ENCODE peak calls at places on chromosomes 2 and 18, in six cellular contexts. One of them, this sample, is unnamed.

GRCh38 chr2:110832740-110833139 is 100.4 kb downstream of the ACOXL start:
- DNase-seq in transverse colon: no peak
- DNase-seq in coronary artery: no peak
- DNase-seq in lower leg skin: no peak
- DNase-seq in AG04449: no peak
- DNase-seq in HFF-Myc: no peak
- DNase-seq in this sample: no peak

GRCh38 chr2:44547713-44548112 is 186.0 kb downstream of the CAMKMT start:
- DNase-seq in coronary artery: no peak
- DNase-seq in lower leg skin: no peak
- DNase-seq in HFF-Myc: no peak
- DNase-seq in transverse colon: no peak
- DNase-seq in AG04449: no peak
- DNase-seq in this sample: no peak

GRCh38 chr2:129274038-129274415 is 705.4 kb upstream of the RAB6C start:
- DNase-seq in lower leg skin: no peak
- DNase-seq in coronary artery: no peak
- DNase-seq in AG04449: no peak
- DNase-seq in HFF-Myc: no peak
- DNase-seq in transverse colon: no peak
- DNase-seq in this sample: no peak

GRCh38 chr2:76298022-76298421 is 587.3 kb upstream of the GCFC2 start:
- DNase-seq in AG04449: no peak
- DNase-seq in transverse colon: no peak
- DNase-seq in lower leg skin: no peak
- DNase-seq in coronary artery: no peak
- DNase-seq in HFF-Myc: no peak
- DNase-seq in this sample: no peak

GRCh38 chr2:9709539-9710285 is 78.9 kb upstream of the YWHAQ start:
- DNase-seq in coronary artery: no peak
- DNase-seq in lower leg skin: no peak
- DNase-seq in HFF-Myc: no peak
- DNase-seq in AG04449: no peak
- DNase-seq in transverse colon: no peak
- DNase-seq in this sample: no peak

GRCh38 chr2:53672881-53673522 is 94.6 kb upstream of the CHAC2 start:
- DNase-seq in AG04449: peak; percentile 29
- DNase-seq in coronary artery: no peak
- DNase-seq in HFF-Myc: no peak
- DNase-seq in lower leg skin: no peak
- DNase-seq in transverse colon: no peak
- DNase-seq in this sample: no peak

GRCh38 chr18:77055429-77056310 is 76.9 kb downstream of the MBP start:
- DNase-seq in coronary artery: no peak
- DNase-seq in lower leg skin: no peak
- DNase-seq in transverse colon: no peak
- DNase-seq in HFF-Myc: no peak
- DNase-seq in AG04449: no peak
- DNase-seq in this sample: no peak

GRCh38 chr2:55063713-55064323 is 13.6 kb upstream of the RTN4 start:
- DNase-seq in HFF-Myc: no peak
- DNase-seq in coronary artery: no peak
- DNase-seq in lower leg skin: no peak
- DNase-seq in AG04449: no peak
- DNase-seq in transverse colon: peak; percentile 19
- DNase-seq in this sample: no peak

GRCh38 chr2:188515918-188516317 is 224.2 kb downstream of the GULP1 start:
- DNase-seq in coronary artery: no peak
- DNase-seq in HFF-Myc: no peak
- DNase-seq in transverse colon: no peak
- DNase-seq in AG04449: no peak
- DNase-seq in lower leg skin: no peak
- DNase-seq in this sample: no peak

GRCh38 chr2:188511346-188511745 is 219.7 kb downstream of the GULP1 start:
- DNase-seq in coronary artery: no peak
- DNase-seq in AG04449: no peak
- DNase-seq in lower leg skin: no peak
- DNase-seq in HFF-Myc: no peak
- DNase-seq in transverse colon: no peak
- DNase-seq in this sample: no peak

GRCh38 chr2:188517549-188518255 is 226.0 kb downstream of the GULP1 start:
- DNase-seq in coronary artery: no peak
- DNase-seq in HFF-Myc: no peak
- DNase-seq in lower leg skin: no peak
- DNase-seq in transverse colon: no peak
- DNase-seq in AG04449: no peak
- DNase-seq in this sample: no peak

GRCh38 chr2:188506843-188507242 is 215.2 kb downstream of the GULP1 start:
- DNase-seq in lower leg skin: no peak
- DNase-seq in HFF-Myc: no peak
- DNase-seq in AG04449: no peak
- DNase-seq in coronary artery: no peak
- DNase-seq in transverse colon: no peak
- DNase-seq in this sample: no peak

GRCh38 chr2:188512456-188512855 is 220.8 kb downstream of the GULP1 start:
- DNase-seq in coronary artery: no peak
- DNase-seq in lower leg skin: no peak
- DNase-seq in AG04449: no peak
- DNase-seq in HFF-Myc: peak; percentile 32
- DNase-seq in transverse colon: no peak
- DNase-seq in this sample: no peak
- H3K4me3 ChIP-seq in coronary artery: no peak overlapping the region
- H3K4me3 ChIP-seq in lower leg skin: no peak overlapping the region
- H3K4me3 ChIP-seq in AG04449: no peak overlapping the region
- H3K4me3 ChIP-seq in HFF-Myc: no peak overlapping the region
- H3K4me3 ChIP-seq in transverse colon: no peak overlapping the region
- H3K4me3 ChIP-seq in this sample: no peak overlapping the region

GRCh38 chr18:47730795-47731194 is 199.7 kb downstream of the SMAD2 start:
- DNase-seq in lower leg skin: no peak
- DNase-seq in HFF-Myc: no peak
- DNase-seq in coronary artery: no peak
- DNase-seq in AG04449: no peak
- DNase-seq in transverse colon: no peak
- DNase-seq in this sample: no peak
- TF ChIP-seq CTCF in lower leg skin: no peak
- TF ChIP-seq CTCF in HFF-Myc: no peak
- TF ChIP-seq CTCF in coronary artery: no peak
- TF ChIP-seq CTCF in AG04449: no peak
- TF ChIP-seq CTCF in transverse colon: no peak
- TF ChIP-seq CTCF in this sample: no peak

DNA sequence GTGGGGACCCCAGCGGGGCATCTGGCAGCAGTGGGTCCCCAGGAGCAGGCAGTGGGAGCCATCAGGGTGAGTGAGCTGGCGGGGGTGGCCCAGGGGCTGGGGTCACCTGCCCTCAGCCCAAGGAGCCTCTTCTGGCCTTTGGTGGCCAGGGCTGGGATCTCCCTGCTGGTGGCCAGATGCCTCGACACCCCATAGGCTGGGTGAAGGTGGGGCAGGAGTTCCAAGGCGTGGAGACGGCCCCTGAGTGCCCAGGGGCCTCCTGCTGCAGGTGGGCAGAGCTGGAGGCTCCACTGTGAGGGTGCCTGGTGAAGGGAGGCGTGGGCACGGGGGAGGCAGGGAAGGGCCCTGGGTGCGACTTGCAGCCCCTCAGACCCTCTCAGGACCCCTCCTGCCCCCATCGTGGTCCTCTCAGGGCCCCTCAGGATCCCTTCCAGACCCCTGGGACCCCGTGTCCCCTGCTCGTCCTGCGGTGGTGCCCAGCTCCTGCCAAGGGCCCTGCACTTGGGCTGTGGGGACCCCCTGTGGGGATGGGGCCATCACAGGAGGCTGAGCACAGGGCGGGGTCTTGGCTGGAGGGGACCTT is 5.0 kb upstream of the GPR35 start:
- DNase-seq in lower leg skin: no peak
- DNase-seq in transverse colon: no peak
- DNase-seq in HFF-Myc: no peak
- DNase-seq in AG04449: no peak
- DNase-seq in coronary artery: no peak
- DNase-seq in this sample: no peak
- H3K4me3 ChIP-seq in lower leg skin: no peak overlapping the region
- H3K4me3 ChIP-seq in transverse colon: no peak overlapping the region
- H3K4me3 ChIP-seq in HFF-Myc: no peak overlapping the region
- H3K4me3 ChIP-seq in AG04449: no peak overlapping the region
- H3K4me3 ChIP-seq in coronary artery: no peak overlapping the region
- H3K4me3 ChIP-seq in this sample: no peak overlapping the region

GRCh38 chr2:69119104-69119503 is 106.1 kb downstream of the ANTXR1 start:
- DNase-seq in HFF-Myc: no peak
- DNase-seq in transverse colon: no peak
- DNase-seq in coronary artery: no peak
- DNase-seq in AG04449: no peak
- DNase-seq in lower leg skin: no peak
- DNase-seq in this sample: no peak
- TF ChIP-seq CTCF in HFF-Myc: no peak
- TF ChIP-seq CTCF in transverse colon: no peak
- TF ChIP-seq CTCF in coronary artery: no peak
- TF ChIP-seq CTCF in AG04449: no peak
- TF ChIP-seq CTCF in lower leg skin: no peak
- TF ChIP-seq CTCF in this sample: no peak